ENCODE peak calls at places on chromosomes 1 and 21, in five cellular contexts. S is fibroblast of mammary gland; M is stimulated activated CD4-positive, alpha-beta T cell treated with anti-CD3 and anti-CD28 coated beads, TNF-alpha, amount 100 ng/mL, for 4 hours; Y is fibroblast of villous mesenchyme; P is NCI-H1092 treated with DMSO at 0.1 percent for 48 hours. R is an unnamed sample.

GRCh38 chr1:203156280-203156679 is 19.3 kb downstream of the MYBPH start:
- DNase-seq in S (no peak), M (no peak), Y (no peak), P (no peak), R (no peak)

GRCh38 chr1:99365121-99365520 is 100.8 kb downstream of the PLPPR4 start:
- DNase-seq in S (no peak), M (no peak), Y (peak), P (no peak), R (no peak)

GRCh38 chr1:218478336-218478735 is 133.2 kb downstream of the TGFB2 start:
- DNase-seq in S (peak), M (no peak), Y (no peak), P (no peak), R (peak)

GRCh38 chr1:30997463-30998057 is 68.0 kb downstream of the PUM1 start:
- DNase-seq in S (no peak), M (no peak), Y (no peak), P (no peak), R (no peak)

GRCh38 chr1:182917386-182917785 is 35.6 kb downstream of the SHCBP1L start:
- DNase-seq in S (peak), M (no peak), Y (no peak), P (no peak), R (no peak)

GRCh38 chr1:223074427-223074826 is 68.6 kb downstream of the TLR5 start:
- DNase-seq in S (no peak), M (no peak), Y (no peak), P (no peak), R (no peak)

GRCh38 chr1:25447547-25447946 is 16.9 kb downstream of the MACO1 start:
- DNase-seq in S (no peak), M (no peak), Y (peak), P (no peak), R (no peak)

GRCh38 chr1:64473367-64473766 is 3.4 kb downstream of the CACHD1 start:
- DNase-seq in S (no peak), M (no peak), Y (no peak), P (no peak), R (no peak)

GRCh38 chr1:231856426-231856825 is 229.8 kb downstream of the DISC1 start:
- DNase-seq in S (no peak), M (no peak), Y (no peak), P (no peak), R (no peak)

GRCh38 chr1:208159542-208160258 is 84.5 kb downstream of the PLXNA2 start:
- DNase-seq in S (peak), M (no peak), Y (peak), P (peak), R (peak)

GRCh38 chr1:156870734-156871133 is 10.1 kb downstream of the NTRK1 start:
- DNase-seq in S (peak), M (no peak), Y (peak), P (no peak), R (peak)

GRCh38 chr21:27564684-27565280 is 597.9 kb upstream of the ADAMTS5 start:
- DNase-seq in S (peak), M (no peak), Y (peak), P (peak), R (peak)

GRCh38 chr1:65812065-65812464 is 19.4 kb downstream of the PDE4B start:
- DNase-seq in S (peak), M (no peak), Y (peak), P (no peak), R (peak)

GRCh38 chr1:65003316-65003664 is 36.9 kb upstream of the JAK1 start:
- DNase-seq in S (no peak), M (no peak), Y (no peak), P (no peak), R (no peak)

R was measured in mesenchymal stem cell.